ENCODE peak calls at places on chromosome 1, in seven cellular contexts. K, S, Y, Q, B, C and G are unnamed samples.

GRCh38 chr1:938088-938683 is 14.5 kb downstream of the SAMD11 start:
- DNase-seq in Y (no peak), S (peak), B (no peak), Q (no peak), K (no peak), C (no peak), G (no peak)

GRCh38 chr1:152448095-152448494 is 34.0 kb upstream of the CRNN start:
- DNase-seq in S (no peak), B (no peak), Y (no peak), K (no peak), Q (no peak), C (no peak), G (no peak)

GRCh38 chr1:17229379-17229778 is 19.5 kb upstream of the PADI3 start:
- DNase-seq in C (no peak), B (no peak), K (no peak), S (no peak), Q (no peak), Y (no peak), G (no peak)

GRCh38 chr1:163399976-163400375 is 78.2 kb downstream of the NUF2 start:
- DNase-seq in Y (no peak), B (peak), S (no peak), Q (no peak), K (no peak), C (no peak), G (no peak)

GRCh38 chr1:243496173-243496553 is 240.3 kb downstream of the SDCCAG8 start:
- DNase-seq in K (no peak), Q (no peak), B (peak), Y (no peak), C (no peak), S (no peak), G (no peak)

GRCh38 chr1:74728736-74729135 is 4.1 kb downstream of the CRYZ start:
- DNase-seq in S (no peak), K (no peak), C (no peak), B (no peak), Q (no peak), Y (no peak), G (no peak)

GRCh38 chr1:48054246-48054645 is 57.1 kb upstream of the TRABD2B start:
- DNase-seq in Q (no peak), K (no peak), C (no peak), S (no peak), Y (no peak), B (no peak), G (no peak)

GRCh38 chr1:235649722-235650163 is at the start of gene GNG4:
- DNase-seq in K (no peak), Y (peak), C (no peak), Q (no peak), S (no peak), B (no peak), G (no peak)